ENCODE peak calls at places on chromosomes 1 and 21, in nine cellular contexts. One of them, this sample, is unnamed.
A peak's percentile ranks its signal among the peaks of the same experiment; 100 is the strongest.

GRCh38 chr1:91428182-91428798 is 23.7 kb upstream of the HFM1 start:
- DNase-seq in A549: no peak
- DNase-seq in fibroblast of lung: no peak
- DNase-seq in left ventricle myocardium inferior: no peak
- DNase-seq in IMR-90: no peak
- DNase-seq in SJSA1: no peak
- DNase-seq in right atrium auricular region: no peak
- DNase-seq in Peyer's patch: no peak
- DNase-seq in heart left ventricle: no peak
- DNase-seq in this sample: no peak

GRCh38 chr21:42997053-42997452 is 22.7 kb downstream of the PKNOX1 start:
- DNase-seq in A549: no peak
- DNase-seq in fibroblast of lung: peak; percentile 98
- DNase-seq in left ventricle myocardium inferior: peak; percentile 60
- DNase-seq in IMR-90: peak; percentile 99
- DNase-seq in SJSA1: peak; percentile 77
- DNase-seq in right atrium auricular region: peak; percentile 85
- DNase-seq in Peyer's patch: no peak
- DNase-seq in heart left ventricle: peak; percentile 32
- DNase-seq in this sample: no peak

GRCh38 chr1:113389356-113389952 is 861 bp upstream of the MAGI3 start:
- DNase-seq in A549: no peak
- DNase-seq in fibroblast of lung: no peak
- DNase-seq in left ventricle myocardium inferior: no peak
- DNase-seq in IMR-90: no peak
- DNase-seq in SJSA1: no peak
- DNase-seq in right atrium auricular region: no peak
- DNase-seq in Peyer's patch: no peak
- DNase-seq in heart left ventricle: no peak
- DNase-seq in this sample: no peak

GRCh38 chr1:49298304-49298703 is 521.6 kb upstream of the BEND5 start:
- DNase-seq in A549: no peak
- DNase-seq in fibroblast of lung: no peak
- DNase-seq in left ventricle myocardium inferior: no peak
- DNase-seq in IMR-90: no peak
- DNase-seq in SJSA1: no peak
- DNase-seq in right atrium auricular region: no peak
- DNase-seq in Peyer's patch: no peak
- DNase-seq in heart left ventricle: no peak
- DNase-seq in this sample: no peak

GRCh38 chr1:209455133-209455532 is 128.4 kb upstream of the CAMK1G start:
- DNase-seq in A549: no peak
- DNase-seq in fibroblast of lung: no peak
- DNase-seq in left ventricle myocardium inferior: no peak
- DNase-seq in IMR-90: peak; percentile 7
- DNase-seq in SJSA1: no peak
- DNase-seq in right atrium auricular region: no peak
- DNase-seq in Peyer's patch: no peak
- DNase-seq in heart left ventricle: no peak
- DNase-seq in this sample: no peak

GRCh38 chr1:40096977-40097782 is at the start of gene PPT1:
- DNase-seq in A549: peak; percentile 72
- DNase-seq in fibroblast of lung: peak; percentile 65
- DNase-seq in left ventricle myocardium inferior: peak; percentile 80
- DNase-seq in IMR-90: peak; percentile 55
- DNase-seq in SJSA1: peak; percentile 71
- DNase-seq in right atrium auricular region: peak; percentile 74
- DNase-seq in Peyer's patch: peak; percentile 83
- DNase-seq in heart left ventricle: peak; percentile 74
- DNase-seq in this sample: peak; percentile 88

GRCh38 chr21:35035581-35035980 is 13.5 kb downstream of the RUNX1 start:
- DNase-seq in A549: no peak
- DNase-seq in fibroblast of lung: no peak
- DNase-seq in left ventricle myocardium inferior: no peak
- DNase-seq in IMR-90: no peak
- DNase-seq in SJSA1: no peak
- DNase-seq in right atrium auricular region: peak; percentile 23
- DNase-seq in Peyer's patch: no peak
- DNase-seq in heart left ventricle: no peak
- DNase-seq in this sample: no peak

GRCh38 chr1:200483491-200484143 is 73.8 kb upstream of the ZNF281 start:
- DNase-seq in A549: peak; percentile 98
- DNase-seq in fibroblast of lung: peak; percentile 94
- DNase-seq in left ventricle myocardium inferior: no peak
- DNase-seq in IMR-90: peak; percentile 100
- DNase-seq in SJSA1: peak; percentile 88
- DNase-seq in right atrium auricular region: no peak
- DNase-seq in Peyer's patch: no peak
- DNase-seq in heart left ventricle: no peak
- DNase-seq in this sample: no peak

GRCh38 chr1:46491500-46492268 is 2.0 kb downstream of the DMBX1 start:
- DNase-seq in A549: no peak
- DNase-seq in fibroblast of lung: no peak
- DNase-seq in left ventricle myocardium inferior: no peak
- DNase-seq in IMR-90: no peak
- DNase-seq in SJSA1: no peak
- DNase-seq in right atrium auricular region: no peak
- DNase-seq in Peyer's patch: no peak
- DNase-seq in heart left ventricle: no peak
- DNase-seq in this sample: no peak

GRCh38 chr1:5969168-5969567 is 23.1 kb downstream of the NPHP4 start:
- DNase-seq in A549: no peak
- DNase-seq in fibroblast of lung: no peak
- DNase-seq in left ventricle myocardium inferior: no peak
- DNase-seq in IMR-90: no peak
- DNase-seq in SJSA1: no peak
- DNase-seq in right atrium auricular region: no peak
- DNase-seq in Peyer's patch: no peak
- DNase-seq in heart left ventricle: no peak
- DNase-seq in this sample: no peak

GRCh38 chr1:96370752-96371151 is 350.8 kb upstream of the PTBP2 start:
- DNase-seq in A549: no peak
- DNase-seq in fibroblast of lung: peak; percentile 94
- DNase-seq in left ventricle myocardium inferior: no peak
- DNase-seq in IMR-90: peak; percentile 96
- DNase-seq in SJSA1: peak; percentile 77
- DNase-seq in right atrium auricular region: no peak
- DNase-seq in Peyer's patch: no peak
- DNase-seq in heart left ventricle: no peak
- DNase-seq in this sample: no peak

GRCh38 chr1:215276582-215276981 is 194.0 kb downstream of the KCNK2 start:
- DNase-seq in A549: no peak
- DNase-seq in fibroblast of lung: no peak
- DNase-seq in left ventricle myocardium inferior: no peak
- DNase-seq in IMR-90: no peak
- DNase-seq in SJSA1: no peak
- DNase-seq in right atrium auricular region: no peak
- DNase-seq in Peyer's patch: no peak
- DNase-seq in heart left ventricle: no peak
- DNase-seq in this sample: no peak

GRCh38 chr1:44807364-44808062 is 362 bp upstream of the DYNLT4 start:
- DNase-seq in A549: peak; percentile 90
- DNase-seq in fibroblast of lung: peak; percentile 99
- DNase-seq in left ventricle myocardium inferior: peak; percentile 97
- DNase-seq in IMR-90: peak; percentile 99
- DNase-seq in SJSA1: peak; percentile 99
- DNase-seq in right atrium auricular region: peak; percentile 99
- DNase-seq in Peyer's patch: peak; percentile 99
- DNase-seq in heart left ventricle: peak; percentile 98
- DNase-seq in this sample: peak; percentile 96

GRCh38 chr1:7121622-7121988 is 336.4 kb downstream of the CAMTA1 start:
- DNase-seq in A549: no peak
- DNase-seq in fibroblast of lung: no peak
- DNase-seq in left ventricle myocardium inferior: peak; percentile 84
- DNase-seq in IMR-90: no peak
- DNase-seq in SJSA1: no peak
- DNase-seq in right atrium auricular region: no peak
- DNase-seq in Peyer's patch: no peak
- DNase-seq in heart left ventricle: peak; percentile 77
- DNase-seq in this sample: no peak

GRCh38 chr1:7117265-7117598 is 332.0 kb downstream of the CAMTA1 start:
- DNase-seq in A549: no peak
- DNase-seq in fibroblast of lung: no peak
- DNase-seq in left ventricle myocardium inferior: no peak
- DNase-seq in IMR-90: no peak
- DNase-seq in SJSA1: no peak
- DNase-seq in right atrium auricular region: no peak
- DNase-seq in Peyer's patch: no peak
- DNase-seq in heart left ventricle: no peak
- DNase-seq in this sample: no peak

GRCh38 chr1:7116001-7116400 is 330.7 kb downstream of the CAMTA1 start:
- DNase-seq in A549: no peak
- DNase-seq in fibroblast of lung: no peak
- DNase-seq in left ventricle myocardium inferior: no peak
- DNase-seq in IMR-90: no peak
- DNase-seq in SJSA1: no peak
- DNase-seq in right atrium auricular region: no peak
- DNase-seq in Peyer's patch: no peak
- DNase-seq in heart left ventricle: no peak
- DNase-seq in this sample: no peak

GRCh38 chr1:7120863-7121621 is 335.8 kb downstream of the CAMTA1 start:
- DNase-seq in A549: no peak
- DNase-seq in fibroblast of lung: no peak
- DNase-seq in left ventricle myocardium inferior: no peak
- DNase-seq in IMR-90: no peak
- DNase-seq in SJSA1: no peak
- DNase-seq in right atrium auricular region: no peak
- DNase-seq in Peyer's patch: no peak
- DNase-seq in heart left ventricle: no peak
- DNase-seq in this sample: no peak

GRCh38 chr1:7117599-7118281 is 332.5 kb downstream of the CAMTA1 start:
- DNase-seq in A549: peak; percentile 46
- DNase-seq in fibroblast of lung: peak; percentile 84
- DNase-seq in left ventricle myocardium inferior: no peak
- DNase-seq in IMR-90: peak; percentile 94
- DNase-seq in SJSA1: peak; percentile 51
- DNase-seq in right atrium auricular region: no peak
- DNase-seq in Peyer's patch: no peak
- DNase-seq in heart left ventricle: no peak
- DNase-seq in this sample: no peak
- H3K4me3 ChIP-seq in A549: no peak overlapping the region
- H3K4me3 ChIP-seq in fibroblast of lung: no peak overlapping the region
- H3K4me3 ChIP-seq in left ventricle myocardium inferior: no peak overlapping the region
- H3K4me3 ChIP-seq in IMR-90: peak overlapping the region; percentile 23
- H3K4me3 ChIP-seq in SJSA1: no peak overlapping the region
- H3K4me3 ChIP-seq in right atrium auricular region: no peak overlapping the region
- H3K4me3 ChIP-seq in Peyer's patch: no peak overlapping the region
- H3K4me3 ChIP-seq in heart left ventricle: no peak overlapping the region
- H3K4me3 ChIP-seq in this sample: no peak overlapping the region

GRCh38 chr1:243793298-243793697 is 56.7 kb downstream of the AKT3 start:
- DNase-seq in A549: no peak
- DNase-seq in fibroblast of lung: peak; percentile 8
- DNase-seq in left ventricle myocardium inferior: no peak
- DNase-seq in IMR-90: no peak
- DNase-seq in SJSA1: no peak
- DNase-seq in right atrium auricular region: no peak
- DNase-seq in Peyer's patch: no peak
- DNase-seq in heart left ventricle: no peak
- DNase-seq in this sample: no peak

GRCh38 chr1:243791586-243792267 is 58.3 kb downstream of the AKT3 start:
- DNase-seq in A549: no peak
- DNase-seq in fibroblast of lung: peak; percentile 4
- DNase-seq in left ventricle myocardium inferior: no peak
- DNase-seq in IMR-90: no peak
- DNase-seq in SJSA1: no peak
- DNase-seq in right atrium auricular region: no peak
- DNase-seq in Peyer's patch: no peak
- DNase-seq in heart left ventricle: no peak
- DNase-seq in this sample: no peak

GRCh38 chr1:243792891-243793290 is 57.2 kb downstream of the AKT3 start:
- DNase-seq in A549: no peak
- DNase-seq in fibroblast of lung: no peak
- DNase-seq in left ventricle myocardium inferior: no peak
- DNase-seq in IMR-90: no peak
- DNase-seq in SJSA1: no peak
- DNase-seq in right atrium auricular region: no peak
- DNase-seq in Peyer's patch: no peak
- DNase-seq in heart left ventricle: no peak
- DNase-seq in this sample: no peak

GRCh38 chr1:243792401-243792800 is 57.6 kb downstream of the AKT3 start:
- DNase-seq in A549: no peak
- DNase-seq in fibroblast of lung: no peak
- DNase-seq in left ventricle myocardium inferior: no peak
- DNase-seq in IMR-90: no peak
- DNase-seq in SJSA1: no peak
- DNase-seq in right atrium auricular region: no peak
- DNase-seq in Peyer's patch: no peak
- DNase-seq in heart left ventricle: no peak
- DNase-seq in this sample: no peak

DNA sequence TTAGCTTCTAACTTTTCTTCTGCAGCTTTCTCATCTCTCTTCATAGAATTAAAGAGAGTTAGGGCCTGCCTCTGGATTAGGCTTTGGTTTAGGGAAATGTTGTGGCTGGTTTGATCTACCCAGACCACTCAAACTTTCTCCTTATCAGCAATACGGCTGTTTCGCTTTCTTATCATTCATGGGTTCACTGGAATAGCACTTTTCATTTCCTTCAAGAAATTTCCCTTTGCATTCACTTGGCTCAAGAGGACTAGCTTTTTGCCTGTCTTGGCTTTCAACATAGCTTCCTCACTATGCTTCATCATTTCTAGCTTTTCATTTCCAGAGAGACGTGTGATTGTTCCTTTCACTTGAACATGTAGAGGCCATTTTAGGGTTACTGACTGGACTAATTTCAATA is 59.6 kb downstream of the AKT3 start:
- DNase-seq in A549: no peak
- DNase-seq in fibroblast of lung: no peak
- DNase-seq in left ventricle myocardium inferior: no peak
- DNase-seq in IMR-90: no peak
- DNase-seq in SJSA1: no peak
- DNase-seq in right atrium auricular region: no peak
- DNase-seq in Peyer's patch: no peak
- DNase-seq in heart left ventricle: no peak
- DNase-seq in this sample: no peak
- H3K4me1 ChIP-seq in A549: peaks cover 19% of the 10 kb centered on the region
- H3K4me1 ChIP-seq in fibroblast of lung: peaks cover 3% of the 10 kb centered on the region
- H3K4me1 ChIP-seq in left ventricle myocardium inferior: peaks cover 72% of the 10 kb centered on the region
- H3K4me1 ChIP-seq in IMR-90: peaks cover 7% of the 10 kb centered on the region
- H3K4me1 ChIP-seq in SJSA1: no peaks in the 10 kb centered on the region
- H3K4me1 ChIP-seq in right atrium auricular region: no peaks in the 10 kb centered on the region
- H3K4me1 ChIP-seq in Peyer's patch: no peaks in the 10 kb centered on the region
- H3K4me1 ChIP-seq in heart left ventricle: peaks cover 63% of the 10 kb centered on the region
- H3K4me1 ChIP-seq in this sample: no peaks in the 10 kb centered on the region

GRCh38 chr1:150221552-150221951 is 14.4 kb downstream of the ANP32E start:
- DNase-seq in A549: peak; percentile 36
- DNase-seq in fibroblast of lung: peak; percentile 57
- DNase-seq in left ventricle myocardium inferior: no peak
- DNase-seq in IMR-90: peak; percentile 46
- DNase-seq in SJSA1: no peak
- DNase-seq in right atrium auricular region: no peak
- DNase-seq in Peyer's patch: no peak
- DNase-seq in heart left ventricle: no peak
- DNase-seq in this sample: no peak
- H3K4me3 ChIP-seq in A549: no peak overlapping the region
- H3K4me3 ChIP-seq in fibroblast of lung: no peak overlapping the region
- H3K4me3 ChIP-seq in left ventricle myocardium inferior: no peak overlapping the region
- H3K4me3 ChIP-seq in IMR-90: no peak overlapping the region
- H3K4me3 ChIP-seq in SJSA1: no peak overlapping the region
- H3K4me3 ChIP-seq in right atrium auricular region: no peak overlapping the region
- H3K4me3 ChIP-seq in Peyer's patch: no peak overlapping the region
- H3K4me3 ChIP-seq in heart left ventricle: no peak overlapping the region
- H3K4me3 ChIP-seq in this sample: no peak overlapping the region

GRCh38 chr1:30534551-30534940 is 188.8 kb downstream of the MATN1 start:
- DNase-seq in A549: no peak
- DNase-seq in fibroblast of lung: no peak
- DNase-seq in left ventricle myocardium inferior: no peak
- DNase-seq in IMR-90: no peak
- DNase-seq in SJSA1: no peak
- DNase-seq in right atrium auricular region: peak; percentile 18
- DNase-seq in Peyer's patch: no peak
- DNase-seq in heart left ventricle: no peak
- DNase-seq in this sample: no peak
- H3K4me1 ChIP-seq in A549: no peaks in the 10 kb centered on the region
- H3K4me1 ChIP-seq in fibroblast of lung: no peaks in the 10 kb centered on the region
- H3K4me1 ChIP-seq in left ventricle myocardium inferior: no peaks in the 10 kb centered on the region
- H3K4me1 ChIP-seq in IMR-90: no peaks in the 10 kb centered on the region
- H3K4me1 ChIP-seq in SJSA1: no peaks in the 10 kb centered on the region
- H3K4me1 ChIP-seq in right atrium auricular region: no peaks in the 10 kb centered on the region
- H3K4me1 ChIP-seq in Peyer's patch: no peaks in the 10 kb centered on the region
- H3K4me1 ChIP-seq in heart left ventricle: no peaks in the 10 kb centered on the region
- H3K4me1 ChIP-seq in this sample: peaks cover under 1% of the 10 kb centered on the region